ENCODE peak calls at places on chromosomes 3 and 15, in seven cellular contexts. One of them, this sample, is unnamed. For H3K9me3, the result is how much of the 10 kb centered on the place peaks cover.

GRCh38 chr3:105614288-105615030 is 247.8 kb downstream of the ALCAM start:
- DNase-seq in cardiac muscle cell: peak
- DNase-seq in PC-3: no peak
- DNase-seq in endothelial cell of umbilical vein: no peak
- DNase-seq in left lung: no peak
- DNase-seq in upper lobe of right lung: no peak
- DNase-seq in ascending aorta: no peak
- DNase-seq in this sample: no peak

GRCh38 chr15:22880068-22880980 is 41.9 kb downstream of the NIPA2 start:
- DNase-seq in upper lobe of right lung: no peak
- DNase-seq in PC-3: no peak
- DNase-seq in ascending aorta: no peak
- DNase-seq in left lung: no peak
- DNase-seq in cardiac muscle cell: no peak
- DNase-seq in endothelial cell of umbilical vein: no peak
- DNase-seq in this sample: no peak

GRCh38 chr15:28935316-28935715 is 49.5 kb downstream of the APBA2 start:
- DNase-seq in left lung: no peak
- DNase-seq in ascending aorta: no peak
- DNase-seq in endothelial cell of umbilical vein: no peak
- DNase-seq in cardiac muscle cell: peak
- DNase-seq in upper lobe of right lung: peak
- DNase-seq in PC-3: no peak
- DNase-seq in this sample: peak

GRCh38 chr15:37586976-37587375 is 347.5 kb upstream of the TMCO5A start:
- DNase-seq in ascending aorta: no peak
- DNase-seq in cardiac muscle cell: no peak
- DNase-seq in upper lobe of right lung: no peak
- DNase-seq in endothelial cell of umbilical vein: no peak
- DNase-seq in PC-3: no peak
- DNase-seq in left lung: no peak
- DNase-seq in this sample: no peak

GRCh38 chr3:141913150-141913811 is 36.8 kb downstream of the ATP1B3 start:
- DNase-seq in ascending aorta: no peak
- DNase-seq in PC-3: peak
- DNase-seq in cardiac muscle cell: peak
- DNase-seq in left lung: no peak
- DNase-seq in endothelial cell of umbilical vein: peak
- DNase-seq in upper lobe of right lung: no peak
- DNase-seq in this sample: peak

GRCh38 chr3:14458434-14459280 is 56.3 kb downstream of the SLC6A6 start:
- DNase-seq in PC-3: no peak
- DNase-seq in left lung: no peak
- DNase-seq in endothelial cell of umbilical vein: peak
- DNase-seq in upper lobe of right lung: no peak
- DNase-seq in cardiac muscle cell: no peak
- DNase-seq in ascending aorta: no peak
- DNase-seq in this sample: no peak

GRCh38 chr3:182490601-182491485 is 302.5 kb upstream of the ATP11B start:
- DNase-seq in endothelial cell of umbilical vein: peak
- DNase-seq in upper lobe of right lung: no peak
- DNase-seq in left lung: no peak
- DNase-seq in PC-3: peak
- DNase-seq in ascending aorta: no peak
- DNase-seq in cardiac muscle cell: peak
- DNase-seq in this sample: no peak

GRCh38 chr3:196207159-196207832 is 3.9 kb downstream of the ZDHHC19 start:
- DNase-seq in left lung: no peak
- DNase-seq in endothelial cell of umbilical vein: no peak
- DNase-seq in PC-3: no peak
- DNase-seq in ascending aorta: no peak
- DNase-seq in cardiac muscle cell: peak
- DNase-seq in upper lobe of right lung: peak
- DNase-seq in this sample: no peak

GRCh38 chr15:39585394-39585841 is 4.5 kb downstream of the THBS1 start:
- DNase-seq in upper lobe of right lung: no peak
- DNase-seq in cardiac muscle cell: no peak
- DNase-seq in endothelial cell of umbilical vein: peak
- DNase-seq in left lung: no peak
- DNase-seq in ascending aorta: no peak
- DNase-seq in PC-3: no peak
- DNase-seq in this sample: no peak

GRCh38 chr3:188559069-188559410 is 405.1 kb downstream of the LPP start:
- DNase-seq in upper lobe of right lung: no peak
- DNase-seq in endothelial cell of umbilical vein: no peak
- DNase-seq in ascending aorta: no peak
- DNase-seq in left lung: no peak
- DNase-seq in PC-3: no peak
- DNase-seq in cardiac muscle cell: no peak
- DNase-seq in this sample: no peak

GRCh38 chr3:16866447-16867025 is 18.2 kb upstream of the PLCL2 start:
- DNase-seq in endothelial cell of umbilical vein: no peak
- DNase-seq in upper lobe of right lung: no peak
- DNase-seq in left lung: no peak
- DNase-seq in PC-3: peak
- DNase-seq in cardiac muscle cell: no peak
- DNase-seq in ascending aorta: no peak
- DNase-seq in this sample: no peak

GRCh38 chr3:169467703-169468102 is 195.8 kb downstream of the MECOM start:
- DNase-seq in cardiac muscle cell: no peak
- DNase-seq in PC-3: no peak
- DNase-seq in endothelial cell of umbilical vein: no peak
- DNase-seq in left lung: no peak
- DNase-seq in upper lobe of right lung: no peak
- DNase-seq in ascending aorta: no peak
- DNase-seq in this sample: no peak

GRCh38 chr3:87088984-87089841 is 98.3 kb upstream of the VGLL3 start:
- DNase-seq in endothelial cell of umbilical vein: peak
- DNase-seq in PC-3: no peak
- DNase-seq in cardiac muscle cell: no peak
- DNase-seq in left lung: peak
- DNase-seq in upper lobe of right lung: peak
- DNase-seq in ascending aorta: peak
- DNase-seq in this sample: no peak

GRCh38 chr15:49815937-49816336 is 195.1 kb downstream of the DTWD1 start:
- DNase-seq in endothelial cell of umbilical vein: no peak
- DNase-seq in left lung: no peak
- DNase-seq in upper lobe of right lung: no peak
- DNase-seq in cardiac muscle cell: no peak
- DNase-seq in ascending aorta: no peak
- DNase-seq in PC-3: no peak
- DNase-seq in this sample: no peak

GRCh38 chr3:4223783-4224182 is 79.4 kb upstream of the SETMAR start:
- DNase-seq in endothelial cell of umbilical vein: no peak
- DNase-seq in upper lobe of right lung: no peak
- DNase-seq in ascending aorta: no peak
- DNase-seq in cardiac muscle cell: no peak
- DNase-seq in PC-3: no peak
- DNase-seq in left lung: no peak
- DNase-seq in this sample: no peak

GRCh38 chr15:74489518-74490338 is 28.8 kb upstream of the UBL7 start:
- DNase-seq in cardiac muscle cell: peak
- DNase-seq in left lung: peak
- DNase-seq in ascending aorta: no peak
- DNase-seq in endothelial cell of umbilical vein: peak
- DNase-seq in PC-3: peak
- DNase-seq in upper lobe of right lung: peak
- DNase-seq in this sample: peak

GRCh38 chr15:100725121-100726069 is 123.0 kb downstream of the ASB7 start:
- DNase-seq in ascending aorta: no peak
- DNase-seq in endothelial cell of umbilical vein: no peak
- DNase-seq in upper lobe of right lung: no peak
- DNase-seq in cardiac muscle cell: no peak
- DNase-seq in PC-3: peak
- DNase-seq in left lung: no peak
- DNase-seq in this sample: no peak

GRCh38 chr15:38671675-38672141 is 107.1 kb upstream of the RASGRP1 start:
- DNase-seq in left lung: no peak
- DNase-seq in PC-3: no peak
- DNase-seq in cardiac muscle cell: no peak
- DNase-seq in ascending aorta: no peak
- DNase-seq in endothelial cell of umbilical vein: no peak
- DNase-seq in upper lobe of right lung: no peak
- DNase-seq in this sample: peak

GRCh38 chr3:177875786-177876476 is 660.3 kb upstream of the KCNMB2 start:
- DNase-seq in left lung: no peak
- DNase-seq in ascending aorta: no peak
- DNase-seq in PC-3: no peak
- DNase-seq in cardiac muscle cell: peak
- DNase-seq in endothelial cell of umbilical vein: no peak
- DNase-seq in upper lobe of right lung: no peak
- DNase-seq in this sample: no peak

GRCh38 chr15:69154684-69155083 is 5.8 kb upstream of the GLCE start:
- DNase-seq in endothelial cell of umbilical vein: peak
- DNase-seq in PC-3: peak
- DNase-seq in cardiac muscle cell: no peak
- DNase-seq in left lung: no peak
- DNase-seq in upper lobe of right lung: no peak
- DNase-seq in ascending aorta: no peak
- DNase-seq in this sample: no peak

DNA sequence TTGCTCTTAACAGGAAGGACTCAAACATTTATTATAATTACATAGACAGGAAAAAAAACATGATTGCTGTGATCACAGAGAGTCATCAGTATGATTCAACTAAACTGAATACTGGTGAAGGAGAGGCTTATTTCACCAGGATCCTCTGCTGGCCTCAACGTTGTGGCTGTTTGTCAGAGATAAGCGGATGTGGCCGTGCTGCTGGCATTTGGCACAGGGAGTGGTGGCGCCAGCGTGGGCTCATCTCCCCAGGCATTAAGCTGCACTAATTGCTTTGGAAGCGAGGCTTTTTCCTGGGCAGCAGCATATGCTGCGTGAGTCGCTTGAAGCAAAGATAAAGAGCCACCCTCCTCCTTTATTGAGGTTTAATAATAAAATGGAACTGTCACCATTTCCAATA is 306.7 kb downstream of the LRTM1 start:
- DNase-seq in ascending aorta: no peak
- DNase-seq in left lung: no peak
- DNase-seq in endothelial cell of umbilical vein: no peak
- DNase-seq in cardiac muscle cell: no peak
- DNase-seq in upper lobe of right lung: no peak
- DNase-seq in PC-3: no peak
- DNase-seq in this sample: no peak
- TF ChIP-seq CTCF in ascending aorta: no peak
- TF ChIP-seq CTCF in left lung: no peak
- TF ChIP-seq CTCF in endothelial cell of umbilical vein: no peak
- TF ChIP-seq CTCF in cardiac muscle cell: no peak
- TF ChIP-seq CTCF in upper lobe of right lung: no peak
- TF ChIP-seq CTCF in PC-3: no peak
- TF ChIP-seq CTCF in this sample: no peak

DNA sequence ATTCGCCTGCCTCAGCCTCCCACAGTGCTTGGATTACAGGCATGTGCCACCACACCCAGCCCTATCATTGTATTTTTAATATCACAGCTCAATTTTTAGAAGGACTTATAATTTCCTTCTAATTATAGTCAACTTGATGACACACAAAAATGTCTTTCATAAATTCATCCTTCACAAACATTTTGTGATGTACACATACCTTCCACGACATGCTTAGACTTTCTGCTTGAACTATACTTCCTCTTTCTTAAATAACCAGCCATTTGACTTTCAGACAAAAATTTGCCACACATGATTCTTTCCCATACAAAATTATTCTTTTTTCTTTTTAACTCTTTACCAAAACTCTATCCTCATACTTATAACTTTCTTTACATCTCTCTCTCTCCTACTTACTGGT is 48.4 kb upstream of the CCK start:
- DNase-seq in left lung: no peak
- DNase-seq in ascending aorta: no peak
- DNase-seq in cardiac muscle cell: no peak
- DNase-seq in PC-3: no peak
- DNase-seq in upper lobe of right lung: no peak
- DNase-seq in endothelial cell of umbilical vein: no peak
- DNase-seq in this sample: no peak
- H3K9me3 ChIP-seq in left lung: under half
- H3K9me3 ChIP-seq in ascending aorta: under half
- H3K9me3 ChIP-seq in cardiac muscle cell: under half
- H3K9me3 ChIP-seq in PC-3: under half
- H3K9me3 ChIP-seq in upper lobe of right lung: under half
- H3K9me3 ChIP-seq in endothelial cell of umbilical vein: under half
- H3K9me3 ChIP-seq in this sample: under half

GRCh38 chr15:66374179-66374578 is 12.5 kb upstream of the MAP2K1 start:
- DNase-seq in PC-3: no peak
- DNase-seq in upper lobe of right lung: no peak
- DNase-seq in left lung: no peak
- DNase-seq in endothelial cell of umbilical vein: no peak
- DNase-seq in cardiac muscle cell: no peak
- DNase-seq in ascending aorta: no peak
- DNase-seq in this sample: no peak

GRCh38 chr15:66364944-66365343 is 8.5 kb upstream of the TIPIN start:
- DNase-seq in cardiac muscle cell: no peak
- DNase-seq in PC-3: no peak
- DNase-seq in upper lobe of right lung: no peak
- DNase-seq in left lung: no peak
- DNase-seq in endothelial cell of umbilical vein: no peak
- DNase-seq in ascending aorta: no peak
- DNase-seq in this sample: no peak

DNA sequence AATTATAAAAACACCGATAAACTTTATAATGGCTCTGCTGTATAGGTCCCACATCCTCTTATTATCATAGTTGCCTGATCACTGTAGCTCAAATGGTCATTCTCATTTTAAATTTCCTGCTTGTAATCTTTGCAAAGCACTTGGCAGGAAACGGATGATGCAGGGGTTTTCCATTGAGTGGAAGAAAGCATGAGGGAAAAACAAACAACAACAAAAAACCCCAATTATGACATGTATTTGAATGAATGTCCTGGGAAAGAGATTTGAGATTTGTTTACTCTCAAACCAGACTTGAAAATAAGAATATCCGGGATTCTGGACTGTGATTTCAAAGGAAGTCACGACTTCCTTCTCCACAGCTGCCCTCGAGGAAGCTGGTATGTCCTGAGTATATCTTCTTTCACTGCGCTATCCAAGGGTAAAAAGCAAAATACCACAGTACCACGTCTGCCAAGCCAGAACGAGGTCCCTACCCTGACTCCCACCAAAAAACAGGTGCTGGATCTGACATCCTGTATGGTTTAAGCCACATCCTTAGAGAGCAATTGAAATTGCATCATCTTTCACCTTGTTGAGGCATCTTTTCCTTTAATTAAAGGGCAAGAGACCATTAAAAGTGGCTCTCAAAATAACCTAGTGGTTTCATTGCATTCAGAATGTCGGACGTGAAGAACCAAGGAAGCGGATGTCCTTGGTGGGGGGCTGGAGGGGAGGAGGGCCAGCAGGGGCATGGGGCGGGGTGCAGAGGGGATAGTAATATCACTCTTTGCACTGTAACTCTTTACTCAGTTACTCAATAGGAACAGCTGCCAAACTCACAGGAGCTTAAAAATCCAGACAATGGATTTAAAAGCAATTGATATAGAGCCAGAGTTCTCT is 13.5 kb upstream of the TIPIN start:
- DNase-seq in endothelial cell of umbilical vein: peak
- DNase-seq in PC-3: peak
- DNase-seq in upper lobe of right lung: no peak
- DNase-seq in cardiac muscle cell: no peak
- DNase-seq in ascending aorta: no peak
- DNase-seq in left lung: no peak
- DNase-seq in this sample: no peak
- H3K27ac ChIP-seq in endothelial cell of umbilical vein: peak
- H3K27ac ChIP-seq in PC-3: peak
- H3K27ac ChIP-seq in upper lobe of right lung: peak
- H3K27ac ChIP-seq in cardiac muscle cell: no peak
- H3K27ac ChIP-seq in ascending aorta: peak
- H3K27ac ChIP-seq in left lung: peak
- H3K27ac ChIP-seq in this sample: peak

GRCh38 chr3:6799264-6799915 is 61.5 kb upstream of the GRM7 start:
- DNase-seq in PC-3: peak
- DNase-seq in cardiac muscle cell: peak
- DNase-seq in left lung: no peak
- DNase-seq in ascending aorta: no peak
- DNase-seq in upper lobe of right lung: no peak
- DNase-seq in endothelial cell of umbilical vein: peak
- DNase-seq in this sample: no peak
- TF ChIP-seq CTCF in PC-3: peak
- TF ChIP-seq CTCF in cardiac muscle cell: peak
- TF ChIP-seq CTCF in left lung: peak
- TF ChIP-seq CTCF in ascending aorta: no peak
- TF ChIP-seq CTCF in upper lobe of right lung: peak
- TF ChIP-seq CTCF in endothelial cell of umbilical vein: peak
- TF ChIP-seq CTCF in this sample: peak

This sample was measured in CD4-positive, alpha-beta T cell.